ENCODE peak calls at places on chromosomes 12 and 14, in five cellular contexts. X is adipocyte, F is hepatic stellate cell, L is NCI-H446 treated with DMSO at 0.1 percent for 48 hours, T is uterus. K is an unnamed sample.

GRCh38 chr12:114443607-114444421 is 37.9 kb upstream of the TBX5 start:
- DNase-seq in X (no peak), F (no peak), L (no peak), T (no peak), K (no peak)

GRCh38 chr12:129067482-129067881 is 214.2 kb downstream of the GLT1D1 start:
- DNase-seq in X (peak; percentile 8), F (no peak), L (no peak), T (no peak), K (no peak)

GRCh38 chr12:124098101-124098757 is 125.2 kb downstream of the ZNF664 start:
- DNase-seq in X (no peak), F (no peak), L (no peak), T (no peak), K (no peak)

GRCh38 chr12:49049566-49050224 is 10.9 kb downstream of the KMT2D start:
- DNase-seq in X (no peak), F (peak; percentile 97), L (no peak), T (peak; percentile 50), K (no peak)

GRCh38 chr12:87413784-87414183 is 615.4 kb downstream of the C12orf50 start:
- DNase-seq in X (peak; percentile 76), F (peak; percentile 25), L (peak; percentile 67), T (no peak), K (no peak)

GRCh38 chr12:67515679-67516363 is 132.7 kb upstream of the DYRK2 start:
- DNase-seq in X (peak; percentile 7), F (no peak), L (no peak), T (no peak), K (peak; percentile 90)

GRCh38 chr12:123269980-123270379 is 1.7 kb downstream of the CDK2AP1 start:
- DNase-seq in X (no peak), F (peak; percentile 44), L (no peak), T (no peak), K (peak; percentile 6)

GRCh38 chr14:105092912-105093425 is 27.7 kb upstream of the GPR132 start:
- DNase-seq in X (peak; percentile 80), F (peak; percentile 87), L (no peak), T (peak; percentile 79), K (no peak)

GRCh38 chr14:59482471-59483331 is 1.5 kb downstream of the L3HYPDH start:
- DNase-seq in X (peak; percentile 89), F (peak; percentile 43), L (peak; percentile 15), T (peak; percentile 18), K (peak; percentile 22)

GRCh38 chr12:25764892-25765291 is 193.6 kb upstream of the RASSF8 start:
- DNase-seq in X (peak; percentile 44), F (no peak), L (no peak), T (no peak), K (no peak)

GRCh38 chr14:25237845-25238244 is 187.9 kb upstream of the STXBP6 start:
- DNase-seq in X (peak; percentile 67), F (no peak), L (no peak), T (no peak), K (peak; percentile 12)

GRCh38 chr12:92111256-92111655 is 34.4 kb downstream of the BTG1 start:
- DNase-seq in X (no peak), F (no peak), L (no peak), T (no peak), K (no peak)